ENCODE peak calls at places on chromosomes 3 and 15, in four cellular contexts. D is cardiac muscle cell, E is posterior vena cava, L is aorta. C is an unnamed sample.

GRCh38 chr15:69648215-69648614 is 195.6 kb downstream of the RPLP1 start:
- DNase-seq in D (peak; percentile 14), E (no peak), L (no peak), C (peak; percentile 38)

GRCh38 chr3:183698318-183698731 is 728 bp downstream of the YEATS2 start:
- DNase-seq in D (peak; percentile 51), E (no peak), L (no peak), C (no peak)

GRCh38 chr3:112327371-112327951 is 5.5 kb upstream of the CD200 start:
- DNase-seq in D (peak; percentile 87), E (no peak), L (no peak), C (peak; percentile 63)

GRCh38 chr3:136546718-136547117 is 205.5 kb downstream of the STAG1 start:
- DNase-seq in D (peak; percentile 21), E (no peak), L (no peak), C (no peak)

GRCh38 chr3:34948431-34948971 is 690.8 kb upstream of the ARPP21 start:
- DNase-seq in D (peak; percentile 61), E (no peak), L (no peak), C (no peak)

GRCh38 chr3:158802399-158803023 is 657 bp downstream of the MFSD1 start:
- DNase-seq in D (no peak), E (no peak), L (peak; percentile 51), C (no peak)

GRCh38 chr3:46993986-46994385 is 14.5 kb downstream of the NBEAL2 start:
- DNase-seq in D (no peak), E (no peak), L (peak; percentile 26), C (no peak)

GRCh38 chr3:46646700-46647099 is 34.4 kb downstream of the FAM240A start:
- DNase-seq in D (no peak), E (no peak), L (no peak), C (no peak)

GRCh38 chr3:138188013-138188352 is 882 bp downstream of the ARMC8 start:
- DNase-seq in D (peak; percentile 79), E (no peak), L (no peak), C (no peak)

GRCh38 chr3:42690766-42691680 is 5.7 kb downstream of the KLHL40 start:
- DNase-seq in D (no peak), E (peak; percentile 62), L (peak; percentile 28), C (no peak)

GRCh38 chr3:82938821-82939328 is 1177.4 kb upstream of the GBE1 start:
- DNase-seq in D (no peak), E (peak; percentile 64), L (no peak), C (no peak)

GRCh38 chr3:193805448-193805847 is 212.4 kb downstream of the OPA1 start:
- DNase-seq in D (peak; percentile 95), E (no peak), L (peak; percentile 56), C (peak; percentile 52)

GRCh38 chr3:125087768-125088391 is 32.1 kb upstream of the HEG1 start:
- DNase-seq in D (peak; percentile 53), E (no peak), L (no peak), C (no peak)

GRCh38 chr3:78823434-78823833 is 944.4 kb downstream of the ROBO1 start:
- DNase-seq in D (no peak), E (no peak), L (no peak), C (no peak)

GRCh38 chr15:57462391-57462790 is 86.1 kb downstream of the CGNL1 start:
- DNase-seq in D (peak; percentile 42), E (no peak), L (no peak), C (no peak)

GRCh38 chr15:27237319-27237939 is 266.4 kb downstream of the GABRG3 start:
- DNase-seq in D (no peak), E (peak; percentile 17), L (no peak), C (peak; percentile 2)

GRCh38 chr3:130787422-130788068 is 40.9 kb upstream of the PIK3R4 start:
- DNase-seq in D (no peak), E (no peak), L (no peak), C (no peak)

GRCh38 chr15:95263751-95264150 is 1032.4 kb downstream of the MCTP2 start:
- DNase-seq in D (no peak), E (no peak), L (no peak), C (no peak)

GRCh38 chr3:48759071-48759470 is 42.0 kb upstream of the IP6K2 start:
- DNase-seq in D (no peak), E (no peak), L (no peak), C (no peak)

GRCh38 chr15:42999201-42999779 is 78.7 kb upstream of the TTBK2 start:
- DNase-seq in D (no peak), E (no peak), L (no peak), C (no peak)

C was measured in NCI-H748 treated with DMSO at 0.1 percent for 48 hours.